ENCODE peak calls at places on chromosomes 5 and 9, in six cellular contexts. D is GM23248, M is neural progenitor cell, I is SK-N-SH, K is HCT116, C is MM.1S. X is an unnamed sample.

GRCh38 chr5:149623473-149623872 is 42.2 kb downstream of the ARHGEF37 start:
- DNase-seq in K (no peak), I (peak; percentile 72), M (no peak), D (no peak), C (no peak), X (no peak)

GRCh38 chr5:153043876-153044275 is 446.6 kb upstream of the GRIA1 start:
- DNase-seq in D (no peak), K (no peak), C (no peak), I (no peak), M (no peak), X (no peak)

GRCh38 chr9:133784731-133785561 is 46.8 kb upstream of the SARDH start:
- DNase-seq in I (no peak), D (no peak), K (no peak), M (no peak), C (no peak), X (no peak)

GRCh38 chr5:115098041-115098702 is 71.5 kb downstream of the TRIM36 start:
- DNase-seq in C (peak; percentile 57), I (peak; percentile 63), D (peak; percentile 70), M (peak; percentile 61), K (peak; percentile 42), X (peak; percentile 68)

GRCh38 chr5:111775224-111775623 is 18.2 kb upstream of the NREP start:
- DNase-seq in D (peak; percentile 29), C (no peak), M (no peak), I (no peak), K (no peak), X (no peak)

GRCh38 chr9:110440161-110440560 is 102.5 kb upstream of the TXNDC8 start:
- DNase-seq in I (no peak), C (no peak), M (no peak), D (peak; percentile 94), K (no peak), X (peak; percentile 13)

GRCh38 chr5:102755691-102756371 is 726 bp downstream of the PAM start:
- DNase-seq in D (peak; percentile 93), M (peak; percentile 65), I (peak; percentile 63), K (peak; percentile 69), C (peak; percentile 81), X (peak; percentile 88)

GRCh38 chr9:5438301-5439162 is 807 bp upstream of the PLGRKT start:
- DNase-seq in D (peak; percentile 64), M (no peak), K (no peak), C (peak; percentile 78), I (no peak), X (no peak)

GRCh38 chr5:98308960-98309359 is 464.5 kb upstream of the RGMB start:
- DNase-seq in K (peak; percentile 19), I (no peak), C (no peak), M (no peak), D (peak; percentile 39), X (peak; percentile 57)

GRCh38 chr9:129162497-129162896 is 15.6 kb downstream of the IER5L start:
- DNase-seq in D (no peak), I (peak; percentile 58), C (no peak), K (no peak), M (no peak), X (no peak)

GRCh38 chr9:36924071-36924470 is 110.0 kb downstream of the PAX5 start:
- DNase-seq in C (peak; percentile 27), K (peak; percentile 87), D (peak; percentile 94), I (no peak), M (no peak), X (peak; percentile 96)

GRCh38 chr9:125486576-125486975 is 220.4 kb downstream of the MAPKAP1 start:
- DNase-seq in I (no peak), K (no peak), D (peak; percentile 38), M (no peak), C (no peak), X (no peak)

GRCh38 chr5:136108131-136108739 is 24.4 kb upstream of the SMAD5 start:
- DNase-seq in C (no peak), I (no peak), K (no peak), M (no peak), D (no peak), X (no peak)

GRCh38 chr5:168299372-168299771 is 7.9 kb downstream of the WWC1 start:
- DNase-seq in C (no peak), D (no peak), K (no peak), I (no peak), M (no peak), X (no peak)

GRCh38 chr9:136901516-136902258 is 15.4 kb downstream of the TRAF2 start:
- DNase-seq in K (peak; percentile 41), C (peak; percentile 95), I (no peak), D (peak; percentile 70), M (no peak), X (peak; percentile 78)
- H3K4me3 ChIP-seq in K (no peak overlapping the region), C (peak overlapping the region; percentile 33), I (no peak overlapping the region), D (no peak overlapping the region), M (no peak overlapping the region), X (peak overlapping the region; percentile 7)

GRCh38 chr5:172797800-172798199 is 26.8 kb upstream of the DUSP1 start:
- DNase-seq in I (no peak), C (no peak), K (no peak), M (no peak), D (peak; percentile 41), X (no peak)

GRCh38 chr5:172792693-172793570 is 21.9 kb upstream of the DUSP1 start:
- DNase-seq in K (no peak), D (no peak), I (no peak), M (no peak), C (no peak), X (no peak)

GRCh38 chr5:172796306-172796705 is 25.3 kb upstream of the DUSP1 start:
- DNase-seq in D (no peak), M (no peak), I (no peak), K (no peak), C (no peak), X (no peak)

GRCh38 chr5:172793577-172794488 is 22.8 kb upstream of the DUSP1 start:
- DNase-seq in M (no peak), D (peak; percentile 70), C (no peak), K (no peak), I (no peak), X (peak; percentile 71)

GRCh38 chr5:172795401-172795977 is 24.5 kb upstream of the DUSP1 start:
- DNase-seq in C (no peak), K (no peak), D (peak; percentile 97), I (no peak), M (no peak), X (no peak)
- H3K9ac ChIP-seq in C (no peak overlapping the region), K (no peak overlapping the region), D (peak overlapping the region; percentile 69), I (no peak overlapping the region), M (no peak overlapping the region), X (no peak overlapping the region)

GRCh38 chr5:41650131-41650530 is 139.7 kb upstream of the PLCXD3 start:
- DNase-seq in K (no peak), I (no peak), M (no peak), D (no peak), C (no peak), X (no peak)

GRCh38 chr5:41648976-41649375 is 138.6 kb upstream of the PLCXD3 start:
- DNase-seq in D (no peak), M (peak; percentile 5), K (no peak), C (no peak), I (no peak), X (peak; percentile 7)

DNA sequence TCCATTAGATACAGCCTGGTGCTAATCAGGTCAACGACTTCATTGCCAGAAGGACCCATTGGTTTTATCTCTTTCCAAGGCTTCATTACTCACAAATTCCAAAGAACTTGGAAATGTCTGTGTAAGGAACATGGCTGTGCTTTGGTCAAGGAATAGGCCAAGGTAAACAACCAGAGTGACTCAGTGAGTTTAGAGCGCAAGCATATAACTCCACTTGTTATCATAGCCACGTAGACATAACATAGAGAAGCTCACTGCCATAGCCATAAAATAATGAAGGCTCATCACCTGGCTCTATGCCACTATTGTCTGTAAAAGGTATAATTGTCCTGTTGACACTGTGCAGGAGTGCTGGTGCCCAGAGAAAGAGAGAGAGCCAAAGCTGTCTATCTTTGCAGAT is 139.3 kb upstream of the PLCXD3 start:
- DNase-seq in M (no peak), D (peak; percentile 48), C (no peak), I (no peak), K (no peak), X (peak; percentile 34)
- TF ChIP-seq EZH2phosphoT487 in M (no peak), D (no peak), C (no peak), I (no peak), K (no peak), X (no peak)

GRCh38 chr9:108219664-108220063 is 636.1 kb downstream of the ACTL7B start:
- DNase-seq in K (no peak), I (no peak), M (no peak), D (no peak), C (no peak), X (no peak)

GRCh38 chr9:108213516-108213915 is 642.3 kb downstream of the ACTL7B start:
- DNase-seq in D (no peak), C (no peak), K (no peak), I (no peak), M (no peak), X (no peak)

GRCh38 chr9:108212179-108212578 is 643.6 kb downstream of the ACTL7B start:
- DNase-seq in D (no peak), M (no peak), K (no peak), I (no peak), C (no peak), X (no peak)

DNA sequence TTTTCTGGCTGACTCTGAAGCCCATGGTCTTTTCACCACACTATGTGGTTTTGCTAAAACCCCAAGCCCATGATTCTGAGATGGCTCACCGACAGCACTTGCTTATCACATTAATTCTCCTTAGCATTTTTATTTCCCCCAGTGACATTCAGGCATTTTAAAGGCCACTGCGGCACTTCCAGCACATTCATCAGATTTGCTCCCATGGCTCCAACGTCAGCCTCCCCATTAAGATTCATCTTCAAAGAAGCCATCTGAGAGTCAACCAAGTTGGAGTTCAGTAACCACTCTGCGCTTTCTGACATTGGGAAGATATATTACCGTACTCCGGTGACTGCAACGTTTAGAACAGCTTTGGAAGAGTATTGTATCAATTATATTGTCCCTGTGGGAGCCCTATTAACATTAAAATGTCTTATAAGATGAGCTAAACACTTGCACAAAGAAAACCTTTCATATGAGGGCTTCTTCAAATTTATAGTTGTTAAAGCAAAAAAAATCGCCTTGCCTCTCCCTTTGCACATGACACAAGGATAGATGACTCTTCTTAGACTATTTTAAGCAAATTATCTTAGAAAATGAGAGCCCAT is 638.1 kb downstream of the ACTL7B start:
- DNase-seq in I (no peak), K (no peak), C (no peak), M (no peak), D (no peak), X (no peak)
- H3K4me3 ChIP-seq in I (no peak overlapping the region), K (no peak overlapping the region), C (no peak overlapping the region), M (no peak overlapping the region), D (no peak overlapping the region), X (no peak overlapping the region)

DNA sequence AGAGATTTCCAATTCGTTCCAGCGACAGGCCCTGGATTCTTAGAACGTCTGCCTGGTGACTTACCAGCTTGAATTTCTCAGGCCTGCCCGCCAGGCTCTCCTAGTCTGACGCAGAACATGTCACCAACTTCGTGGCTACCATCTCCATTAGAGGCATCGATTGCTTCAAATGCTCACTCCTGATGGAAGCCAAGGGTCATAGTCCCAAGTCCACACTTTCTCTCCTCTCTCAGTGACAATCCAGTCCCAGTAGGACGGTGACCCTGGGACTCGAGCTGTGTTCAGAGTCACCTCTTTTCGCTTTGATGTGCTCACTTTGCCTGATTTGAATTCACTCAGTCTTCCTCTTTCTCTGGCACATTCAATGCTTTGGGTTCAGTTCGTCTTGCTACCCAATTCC is 94.8 kb downstream of the GADD45G start:
- DNase-seq in M (no peak), K (no peak), C (no peak), I (no peak), D (no peak), X (no peak)
- H3K9ac ChIP-seq in M (no peak overlapping the region), K (no peak overlapping the region), C (no peak overlapping the region), I (no peak overlapping the region), D (no peak overlapping the region), X (no peak overlapping the region)

GRCh38 chr9:71765693-71766092 is 2.6 kb downstream of the CEMIP2 start:
- DNase-seq in K (no peak), D (peak; percentile 43), I (no peak), C (no peak), M (no peak), X (peak; percentile 62)
- TF ChIP-seq EZH2phosphoT487 in K (no peak), D (no peak), I (no peak), C (no peak), M (no peak), X (no peak)

GRCh38 chr9:128120061-128120740 is 7.3 kb downstream of the PTGES2 start:
- DNase-seq in K (no peak), M (no peak), C (no peak), I (no peak), D (no peak), X (no peak)
- H3K4me3 ChIP-seq in K (no peak overlapping the region), M (no peak overlapping the region), C (no peak overlapping the region), I (no peak overlapping the region), D (no peak overlapping the region), X (no peak overlapping the region)